ENCODE peak calls at places on chromosomes 7 and 10, in nine cellular contexts. One of them, this sample, is unnamed.

GRCh38 chr10:99421233-99421739 is 9.1 kb downstream of the GOT1 start:
- DNase-seq in lower lobe of right lung: no peak
- DNase-seq in SK-N-SH: no peak
- DNase-seq in heart left ventricle: no peak
- DNase-seq in SJCRH30: no peak
- DNase-seq in uterus: no peak
- DNase-seq in CD8-positive, alpha-beta T cell: no peak
- DNase-seq in hepatocyte: no peak
- DNase-seq in neural progenitor cell: no peak
- DNase-seq in this sample: no peak

GRCh38 chr10:103672345-103672744 is 178.8 kb downstream of the NEURL1 start:
- DNase-seq in lower lobe of right lung: no peak
- DNase-seq in SK-N-SH: no peak
- DNase-seq in heart left ventricle: no peak
- DNase-seq in SJCRH30: no peak
- DNase-seq in uterus: no peak
- DNase-seq in CD8-positive, alpha-beta T cell: no peak
- DNase-seq in hepatocyte: no peak
- DNase-seq in neural progenitor cell: no peak
- DNase-seq in this sample: no peak

GRCh38 chr10:102420443-102420809 is 210 bp upstream of the FBXL15 start:
- DNase-seq in lower lobe of right lung: no peak
- DNase-seq in SK-N-SH: peak; percentile 80
- DNase-seq in heart left ventricle: no peak
- DNase-seq in SJCRH30: no peak
- DNase-seq in uterus: no peak
- DNase-seq in CD8-positive, alpha-beta T cell: no peak
- DNase-seq in hepatocyte: peak; percentile 94
- DNase-seq in neural progenitor cell: peak; percentile 96
- DNase-seq in this sample: no peak

GRCh38 chr10:12777840-12778585 is 223.5 kb downstream of the CCDC3 start:
- DNase-seq in lower lobe of right lung: no peak
- DNase-seq in SK-N-SH: no peak
- DNase-seq in heart left ventricle: no peak
- DNase-seq in SJCRH30: no peak
- DNase-seq in uterus: no peak
- DNase-seq in CD8-positive, alpha-beta T cell: no peak
- DNase-seq in hepatocyte: no peak
- DNase-seq in neural progenitor cell: no peak
- DNase-seq in this sample: no peak

GRCh38 chr7:29977926-29978652 is 11.5 kb downstream of the SCRN1 start:
- DNase-seq in lower lobe of right lung: no peak
- DNase-seq in SK-N-SH: no peak
- DNase-seq in heart left ventricle: no peak
- DNase-seq in SJCRH30: no peak
- DNase-seq in uterus: no peak
- DNase-seq in CD8-positive, alpha-beta T cell: no peak
- DNase-seq in hepatocyte: no peak
- DNase-seq in neural progenitor cell: peak; percentile 82
- DNase-seq in this sample: peak; percentile 31

GRCh38 chr10:77467422-77467963 is 170.1 kb downstream of the KCNMA1 start:
- DNase-seq in lower lobe of right lung: no peak
- DNase-seq in SK-N-SH: no peak
- DNase-seq in heart left ventricle: no peak
- DNase-seq in SJCRH30: no peak
- DNase-seq in uterus: no peak
- DNase-seq in CD8-positive, alpha-beta T cell: no peak
- DNase-seq in hepatocyte: no peak
- DNase-seq in neural progenitor cell: no peak
- DNase-seq in this sample: no peak

GRCh38 chr10:71623098-71623985 is 96.2 kb downstream of the C10orf105 start:
- DNase-seq in lower lobe of right lung: no peak
- DNase-seq in SK-N-SH: no peak
- DNase-seq in heart left ventricle: no peak
- DNase-seq in SJCRH30: no peak
- DNase-seq in uterus: peak; percentile 38
- DNase-seq in CD8-positive, alpha-beta T cell: no peak
- DNase-seq in hepatocyte: peak; percentile 71
- DNase-seq in neural progenitor cell: peak; percentile 64
- DNase-seq in this sample: peak; percentile 32

GRCh38 chr7:107614425-107614824 is 34.4 kb downstream of the BCAP29 start:
- DNase-seq in lower lobe of right lung: no peak
- DNase-seq in SK-N-SH: no peak
- DNase-seq in heart left ventricle: no peak
- DNase-seq in SJCRH30: no peak
- DNase-seq in uterus: no peak
- DNase-seq in CD8-positive, alpha-beta T cell: no peak
- DNase-seq in hepatocyte: no peak
- DNase-seq in neural progenitor cell: no peak
- DNase-seq in this sample: no peak

GRCh38 chr10:70567603-70568002 is 34.9 kb downstream of the PRF1 start:
- DNase-seq in lower lobe of right lung: no peak
- DNase-seq in SK-N-SH: no peak
- DNase-seq in heart left ventricle: no peak
- DNase-seq in SJCRH30: no peak
- DNase-seq in uterus: no peak
- DNase-seq in CD8-positive, alpha-beta T cell: no peak
- DNase-seq in hepatocyte: no peak
- DNase-seq in neural progenitor cell: no peak
- DNase-seq in this sample: no peak

GRCh38 chr10:114142018-114142417 is 32.0 kb downstream of the CCDC186 start:
- DNase-seq in lower lobe of right lung: no peak
- DNase-seq in SK-N-SH: no peak
- DNase-seq in heart left ventricle: no peak
- DNase-seq in SJCRH30: no peak
- DNase-seq in uterus: no peak
- DNase-seq in CD8-positive, alpha-beta T cell: no peak
- DNase-seq in hepatocyte: peak; percentile 6
- DNase-seq in neural progenitor cell: no peak
- DNase-seq in this sample: no peak

GRCh38 chr10:47383254-47384147 is 592 bp downstream of the ZNF488 start:
- DNase-seq in lower lobe of right lung: no peak
- DNase-seq in SK-N-SH: peak; percentile 41
- DNase-seq in heart left ventricle: no peak
- DNase-seq in SJCRH30: no peak
- DNase-seq in uterus: no peak
- DNase-seq in CD8-positive, alpha-beta T cell: no peak
- DNase-seq in hepatocyte: no peak
- DNase-seq in neural progenitor cell: peak; percentile 23
- DNase-seq in this sample: peak; percentile 67

GRCh38 chr7:24290004-24290641 is 6.1 kb downstream of the NPY start:
- DNase-seq in lower lobe of right lung: no peak
- DNase-seq in SK-N-SH: peak; percentile 69
- DNase-seq in heart left ventricle: no peak
- DNase-seq in SJCRH30: peak; percentile 60
- DNase-seq in uterus: no peak
- DNase-seq in CD8-positive, alpha-beta T cell: no peak
- DNase-seq in hepatocyte: peak; percentile 73
- DNase-seq in neural progenitor cell: peak; percentile 37
- DNase-seq in this sample: peak; percentile 29

GRCh38 chr7:74480861-74481417 is 27.2 kb downstream of the GTF2IRD1 start:
- DNase-seq in lower lobe of right lung: peak; percentile 87
- DNase-seq in SK-N-SH: no peak
- DNase-seq in heart left ventricle: peak; percentile 56
- DNase-seq in SJCRH30: peak; percentile 67
- DNase-seq in uterus: peak; percentile 65
- DNase-seq in CD8-positive, alpha-beta T cell: no peak
- DNase-seq in hepatocyte: peak; percentile 56
- DNase-seq in neural progenitor cell: no peak
- DNase-seq in this sample: peak; percentile 23

GRCh38 chr10:123203393-123204126 is 49.4 kb downstream of the BUB3 start:
- DNase-seq in lower lobe of right lung: no peak
- DNase-seq in SK-N-SH: no peak
- DNase-seq in heart left ventricle: no peak
- DNase-seq in SJCRH30: no peak
- DNase-seq in uterus: no peak
- DNase-seq in CD8-positive, alpha-beta T cell: no peak
- DNase-seq in hepatocyte: peak; percentile 16
- DNase-seq in neural progenitor cell: no peak
- DNase-seq in this sample: no peak

GRCh38 chr10:24853661-24854060 is 98.7 kb downstream of the PRTFDC1 start:
- DNase-seq in lower lobe of right lung: no peak
- DNase-seq in SK-N-SH: no peak
- DNase-seq in heart left ventricle: no peak
- DNase-seq in SJCRH30: no peak
- DNase-seq in uterus: no peak
- DNase-seq in CD8-positive, alpha-beta T cell: no peak
- DNase-seq in hepatocyte: no peak
- DNase-seq in neural progenitor cell: no peak
- DNase-seq in this sample: no peak

GRCh38 chr7:152522551-152522950 is 86.7 kb upstream of the KMT2C start:
- DNase-seq in lower lobe of right lung: no peak
- DNase-seq in SK-N-SH: peak; percentile 54
- DNase-seq in heart left ventricle: no peak
- DNase-seq in SJCRH30: peak; percentile 88
- DNase-seq in uterus: peak; percentile 19
- DNase-seq in CD8-positive, alpha-beta T cell: no peak
- DNase-seq in hepatocyte: no peak
- DNase-seq in neural progenitor cell: no peak
- DNase-seq in this sample: peak; percentile 80

DNA sequence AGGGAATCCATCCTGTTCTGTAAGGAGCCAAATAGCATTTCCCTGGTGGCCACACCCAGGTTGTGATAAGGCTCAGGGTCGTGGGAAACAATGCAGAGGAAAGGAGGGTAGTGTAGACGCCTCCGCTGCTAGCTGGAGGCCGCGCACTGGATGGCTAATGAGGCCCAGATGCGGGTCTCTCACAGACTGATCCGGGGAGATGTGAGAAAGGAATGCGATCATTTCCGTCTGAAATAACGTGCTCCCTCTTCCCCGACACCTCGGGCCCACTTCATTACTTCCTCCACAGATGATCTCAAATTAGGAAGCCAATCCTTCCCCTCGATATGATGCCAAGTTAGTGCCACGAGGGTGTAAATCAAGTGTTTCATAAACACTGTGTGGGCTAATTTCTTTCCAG is 203.3 kb downstream of the TAX1BP1 start:
- DNase-seq in lower lobe of right lung: no peak
- DNase-seq in SK-N-SH: no peak
- DNase-seq in heart left ventricle: no peak
- DNase-seq in SJCRH30: no peak
- DNase-seq in uterus: no peak
- DNase-seq in CD8-positive, alpha-beta T cell: no peak
- DNase-seq in hepatocyte: no peak
- DNase-seq in neural progenitor cell: no peak
- DNase-seq in this sample: no peak
- H3K27ac ChIP-seq in lower lobe of right lung: no peak overlapping the region
- H3K27ac ChIP-seq in SK-N-SH: no peak overlapping the region
- H3K27ac ChIP-seq in heart left ventricle: no peak overlapping the region
- H3K27ac ChIP-seq in SJCRH30: no peak overlapping the region
- H3K27ac ChIP-seq in uterus: no peak overlapping the region
- H3K27ac ChIP-seq in CD8-positive, alpha-beta T cell: no peak overlapping the region
- H3K27ac ChIP-seq in hepatocyte: no peak overlapping the region
- H3K27ac ChIP-seq in neural progenitor cell: no peak overlapping the region
- H3K27ac ChIP-seq in this sample: no peak overlapping the region

GRCh38 chr7:116098175-116098574 is 67.6 kb upstream of the TFEC start:
- DNase-seq in lower lobe of right lung: no peak
- DNase-seq in SK-N-SH: no peak
- DNase-seq in heart left ventricle: no peak
- DNase-seq in SJCRH30: no peak
- DNase-seq in uterus: no peak
- DNase-seq in CD8-positive, alpha-beta T cell: no peak
- DNase-seq in hepatocyte: no peak
- DNase-seq in neural progenitor cell: no peak
- DNase-seq in this sample: no peak
- H3K36me3 ChIP-seq in lower lobe of right lung: no peaks in the 10 kb centered on the region
- H3K36me3 ChIP-seq in SK-N-SH: no peaks in the 10 kb centered on the region
- H3K36me3 ChIP-seq in heart left ventricle: no peaks in the 10 kb centered on the region
- H3K36me3 ChIP-seq in SJCRH30: no peaks in the 10 kb centered on the region
- H3K36me3 ChIP-seq in uterus: no peaks in the 10 kb centered on the region
- H3K36me3 ChIP-seq in CD8-positive, alpha-beta T cell: no peaks in the 10 kb centered on the region
- H3K36me3 ChIP-seq in hepatocyte: no peaks in the 10 kb centered on the region
- H3K36me3 ChIP-seq in neural progenitor cell: no peaks in the 10 kb centered on the region
- H3K36me3 ChIP-seq in this sample: no peaks in the 10 kb centered on the region

GRCh38 chr10:132480356-132480755 is 57.2 kb upstream of the INPP5A start:
- DNase-seq in lower lobe of right lung: no peak
- DNase-seq in SK-N-SH: no peak
- DNase-seq in heart left ventricle: no peak
- DNase-seq in SJCRH30: no peak
- DNase-seq in uterus: no peak
- DNase-seq in CD8-positive, alpha-beta T cell: no peak
- DNase-seq in hepatocyte: no peak
- DNase-seq in neural progenitor cell: no peak
- DNase-seq in this sample: no peak

GRCh38 chr10:132481690-132482089 is 55.9 kb upstream of the INPP5A start:
- DNase-seq in lower lobe of right lung: peak; percentile 27
- DNase-seq in SK-N-SH: no peak
- DNase-seq in heart left ventricle: no peak
- DNase-seq in SJCRH30: no peak
- DNase-seq in uterus: no peak
- DNase-seq in CD8-positive, alpha-beta T cell: no peak
- DNase-seq in hepatocyte: no peak
- DNase-seq in neural progenitor cell: no peak
- DNase-seq in this sample: no peak

GRCh38 chr10:132483394-132483793 is 54.2 kb upstream of the INPP5A start:
- DNase-seq in lower lobe of right lung: no peak
- DNase-seq in SK-N-SH: no peak
- DNase-seq in heart left ventricle: no peak
- DNase-seq in SJCRH30: no peak
- DNase-seq in uterus: no peak
- DNase-seq in CD8-positive, alpha-beta T cell: no peak
- DNase-seq in hepatocyte: no peak
- DNase-seq in neural progenitor cell: no peak
- DNase-seq in this sample: no peak

GRCh38 chr10:132479603-132480221 is 57.9 kb upstream of the INPP5A start:
- DNase-seq in lower lobe of right lung: peak; percentile 23
- DNase-seq in SK-N-SH: no peak
- DNase-seq in heart left ventricle: no peak
- DNase-seq in SJCRH30: no peak
- DNase-seq in uterus: no peak
- DNase-seq in CD8-positive, alpha-beta T cell: no peak
- DNase-seq in hepatocyte: no peak
- DNase-seq in neural progenitor cell: no peak
- DNase-seq in this sample: no peak

DNA sequence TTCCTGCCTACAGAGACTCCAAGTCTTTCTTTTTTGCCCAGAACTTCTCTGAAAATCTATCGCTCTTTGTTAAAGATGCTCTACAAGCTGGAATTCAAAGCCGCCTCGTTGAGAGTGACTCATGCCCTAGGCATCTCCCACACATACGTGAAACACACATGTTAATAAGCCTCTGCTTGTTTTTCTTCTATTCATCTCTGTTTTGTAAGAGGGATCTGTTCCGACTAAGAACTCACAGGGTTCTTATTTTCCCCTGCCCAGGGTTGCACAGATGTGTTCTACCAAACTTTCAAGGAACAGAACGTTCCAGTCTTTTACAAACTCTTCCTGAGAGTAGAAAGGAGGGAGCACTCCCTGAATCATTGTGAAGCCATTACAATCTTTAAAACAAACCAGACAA is 55.5 kb upstream of the INPP5A start:
- DNase-seq in lower lobe of right lung: peak; percentile 24
- DNase-seq in SK-N-SH: no peak
- DNase-seq in heart left ventricle: no peak
- DNase-seq in SJCRH30: peak; percentile 37
- DNase-seq in uterus: peak; percentile 83
- DNase-seq in CD8-positive, alpha-beta T cell: no peak
- DNase-seq in hepatocyte: peak; percentile 77
- DNase-seq in neural progenitor cell: no peak
- DNase-seq in this sample: no peak
- H3K27ac ChIP-seq in lower lobe of right lung: peak overlapping the region; percentile 73
- H3K27ac ChIP-seq in SK-N-SH: no peak overlapping the region
- H3K27ac ChIP-seq in heart left ventricle: no peak overlapping the region
- H3K27ac ChIP-seq in SJCRH30: no peak overlapping the region
- H3K27ac ChIP-seq in uterus: peak overlapping the region; percentile 88
- H3K27ac ChIP-seq in CD8-positive, alpha-beta T cell: no peak overlapping the region
- H3K27ac ChIP-seq in hepatocyte: peak overlapping the region; percentile 70
- H3K27ac ChIP-seq in neural progenitor cell: no peak overlapping the region
- H3K27ac ChIP-seq in this sample: no peak overlapping the region

GRCh38 chr7:44470080-44470479 is 20.4 kb downstream of the NUDCD3 start:
- DNase-seq in lower lobe of right lung: no peak
- DNase-seq in SK-N-SH: no peak
- DNase-seq in heart left ventricle: no peak
- DNase-seq in SJCRH30: no peak
- DNase-seq in uterus: no peak
- DNase-seq in CD8-positive, alpha-beta T cell: no peak
- DNase-seq in hepatocyte: no peak
- DNase-seq in neural progenitor cell: no peak
- DNase-seq in this sample: no peak
- H3K36me3 ChIP-seq in lower lobe of right lung: peaks cover 73% of the 10 kb centered on the region
- H3K36me3 ChIP-seq in SK-N-SH: peaks cover 91% of the 10 kb centered on the region
- H3K36me3 ChIP-seq in heart left ventricle: peaks cover 57% of the 10 kb centered on the region
- H3K36me3 ChIP-seq in SJCRH30: peaks cover 40% of the 10 kb centered on the region
- H3K36me3 ChIP-seq in uterus: no peaks in the 10 kb centered on the region
- H3K36me3 ChIP-seq in CD8-positive, alpha-beta T cell: no peaks in the 10 kb centered on the region
- H3K36me3 ChIP-seq in hepatocyte: no peaks in the 10 kb centered on the region
- H3K36me3 ChIP-seq in neural progenitor cell: no peaks in the 10 kb centered on the region
- H3K36me3 ChIP-seq in this sample: peaks cover 41% of the 10 kb centered on the region